ENCODE peak calls at places on chromosome 16, in four cellular contexts. One of them, this sample, is unnamed.
A peak's percentile ranks its signal among the peaks of the same experiment; 100 is the strongest.

GRCh38 chr16:57510016-57510871 is 24.0 kb upstream of the DOK4 start:
- DNase-seq in pancreas: no peak
- DNase-seq in ascending aorta: no peak
- DNase-seq in ovary: no peak
- DNase-seq in this sample: no peak

GRCh38 chr16:88834670-88835069 is 22.1 kb downstream of the GALNS start:
- DNase-seq in pancreas: peak; percentile 63
- DNase-seq in ascending aorta: no peak
- DNase-seq in ovary: no peak
- DNase-seq in this sample: no peak

GRCh38 chr16:75065149-75065807 is 51.3 kb downstream of the LDHD start:
- DNase-seq in pancreas: no peak
- DNase-seq in ascending aorta: no peak
- DNase-seq in ovary: no peak
- DNase-seq in this sample: no peak

GRCh38 chr16:85169333-85170065 is 57.2 kb upstream of the CIBAR2 start:
- DNase-seq in pancreas: peak; percentile 78
- DNase-seq in ascending aorta: no peak
- DNase-seq in ovary: no peak
- DNase-seq in this sample: no peak

GRCh38 chr16:17258848-17259713 is 211.7 kb downstream of the XYLT1 start:
- DNase-seq in pancreas: no peak
- DNase-seq in ascending aorta: no peak
- DNase-seq in ovary: no peak
- DNase-seq in this sample: no peak

GRCh38 chr16:64826374-64826773 is 295.5 kb downstream of the CDH11 start:
- DNase-seq in pancreas: no peak
- DNase-seq in ascending aorta: no peak
- DNase-seq in ovary: no peak
- DNase-seq in this sample: no peak

GRCh38 chr16:49021136-49021535 is 260.5 kb downstream of the CBLN1 start:
- DNase-seq in pancreas: no peak
- DNase-seq in ascending aorta: no peak
- DNase-seq in ovary: no peak
- DNase-seq in this sample: no peak

GRCh38 chr16:65214196-65214595 is 92.3 kb upstream of the CDH11 start:
- DNase-seq in pancreas: no peak
- DNase-seq in ascending aorta: no peak
- DNase-seq in ovary: no peak
- DNase-seq in this sample: no peak

GRCh38 chr16:72932050-72932449 is 115.9 kb downstream of the ZFHX3 start:
- DNase-seq in pancreas: no peak
- DNase-seq in ascending aorta: no peak
- DNase-seq in ovary: no peak
- DNase-seq in this sample: no peak

GRCh38 chr16:56789360-56789759 is 59.4 kb downstream of the NUP93 start:
- DNase-seq in pancreas: peak; percentile 80
- DNase-seq in ascending aorta: no peak
- DNase-seq in ovary: peak; percentile 43
- DNase-seq in this sample: no peak

GRCh38 chr16:48081656-48082055 is 74.1 kb downstream of the ABCC12 start:
- DNase-seq in pancreas: no peak
- DNase-seq in ascending aorta: no peak
- DNase-seq in ovary: no peak
- DNase-seq in this sample: no peak

GRCh38 chr16:25023541-25023940 is 8.4 kb upstream of the ARHGAP17 start:
- DNase-seq in pancreas: no peak
- DNase-seq in ascending aorta: no peak
- DNase-seq in ovary: no peak
- DNase-seq in this sample: no peak

GRCh38 chr16:67311607-67312449 is 14.7 kb downstream of the KCTD19 start:
- DNase-seq in pancreas: no peak
- DNase-seq in ascending aorta: peak; percentile 79
- DNase-seq in ovary: no peak
- DNase-seq in this sample: no peak

GRCh38 chr16:53892155-53892554 is 188.2 kb downstream of the FTO start:
- DNase-seq in pancreas: no peak
- DNase-seq in ascending aorta: no peak
- DNase-seq in ovary: peak; percentile 46
- DNase-seq in this sample: no peak

GRCh38 chr16:77896357-77896972 is 108.1 kb downstream of the VAT1L start:
- DNase-seq in pancreas: no peak
- DNase-seq in ascending aorta: no peak
- DNase-seq in ovary: no peak
- DNase-seq in this sample: no peak

GRCh38 chr16:79805621-79806020 is 205.1 kb upstream of the MAF start:
- DNase-seq in pancreas: no peak
- DNase-seq in ascending aorta: no peak
- DNase-seq in ovary: no peak
- DNase-seq in this sample: no peak

GRCh38 chr16:53530046-53530445 is 27.0 kb upstream of the AKTIP start:
- DNase-seq in pancreas: no peak
- DNase-seq in ascending aorta: no peak
- DNase-seq in ovary: no peak
- DNase-seq in this sample: no peak

GRCh38 chr16:27179500-27180072 is 23.7 kb upstream of the KDM8 start:
- DNase-seq in pancreas: peak; percentile 93
- DNase-seq in ascending aorta: peak; percentile 91
- DNase-seq in ovary: peak; percentile 65
- DNase-seq in this sample: peak; percentile 15

GRCh38 chr16:15593235-15593634 is 49.7 kb downstream of the MARF1 start:
- DNase-seq in pancreas: no peak
- DNase-seq in ascending aorta: no peak
- DNase-seq in ovary: no peak
- DNase-seq in this sample: no peak

GRCh38 chr16:14014284-14014625 is 56.9 kb upstream of the MRTFB start:
- DNase-seq in pancreas: no peak
- DNase-seq in ascending aorta: no peak
- DNase-seq in ovary: no peak
- DNase-seq in this sample: no peak

GRCh38 chr16:88375236-88376052 is 7.3 kb upstream of the ZNF469 start:
- DNase-seq in pancreas: peak; percentile 22
- DNase-seq in ascending aorta: no peak
- DNase-seq in ovary: peak; percentile 10
- DNase-seq in this sample: no peak

GRCh38 chr16:15946257-15947044 is 3.0 kb upstream of the ABCC1 start:
- DNase-seq in pancreas: no peak
- DNase-seq in ascending aorta: no peak
- DNase-seq in ovary: no peak
- DNase-seq in this sample: no peak

GRCh38 chr16:8859913-8860881 is 8.6 kb downstream of the CARHSP1 start:
- DNase-seq in pancreas: peak; percentile 56
- DNase-seq in ascending aorta: no peak
- DNase-seq in ovary: peak; percentile 60
- DNase-seq in this sample: no peak

GRCh38 chr16:58001781-58002410 is 689 bp downstream of the USB1 start:
- DNase-seq in pancreas: peak; percentile 5
- DNase-seq in ascending aorta: no peak
- DNase-seq in ovary: no peak
- DNase-seq in this sample: no peak

GRCh38 chr16:68539704-68540370 is 746 bp downstream of the ZFP90 start:
- DNase-seq in pancreas: no peak
- DNase-seq in ascending aorta: no peak
- DNase-seq in ovary: no peak
- DNase-seq in this sample: no peak

GRCh38 chr16:66152841-66153525 is 213.5 kb upstream of the CDH5 start:
- DNase-seq in pancreas: no peak
- DNase-seq in ascending aorta: no peak
- DNase-seq in ovary: no peak
- DNase-seq in this sample: no peak

GRCh38 chr16:85490971-85491771 is 122.0 kb upstream of the GSE1 start:
- DNase-seq in pancreas: peak; percentile 80
- DNase-seq in ascending aorta: no peak
- DNase-seq in ovary: no peak
- DNase-seq in this sample: no peak

GRCh38 chr16:57191056-57191536 is 5.0 kb downstream of the RSPRY1 start:
- DNase-seq in pancreas: no peak
- DNase-seq in ascending aorta: no peak
- DNase-seq in ovary: no peak
- DNase-seq in this sample: no peak

GRCh38 chr16:57766714-57767348 is 31.3 kb downstream of the KATNB1 start:
- DNase-seq in pancreas: peak; percentile 40
- DNase-seq in ascending aorta: no peak
- DNase-seq in ovary: no peak
- DNase-seq in this sample: no peak

GRCh38 chr16:53913082-53913870 is 209.3 kb downstream of the FTO start:
- DNase-seq in pancreas: no peak
- DNase-seq in ascending aorta: peak; percentile 67
- DNase-seq in ovary: peak; percentile 34
- DNase-seq in this sample: no peak

GRCh38 chr16:67954421-67955196 is 10.7 kb upstream of the LCAT start:
- DNase-seq in pancreas: peak; percentile 34
- DNase-seq in ascending aorta: no peak
- DNase-seq in ovary: no peak
- DNase-seq in this sample: no peak

GRCh38 chr16:17780181-17780580 is 309.4 kb upstream of the XYLT1 start:
- DNase-seq in pancreas: no peak
- DNase-seq in ascending aorta: no peak
- DNase-seq in ovary: no peak
- DNase-seq in this sample: no peak

GRCh38 chr16:13957197-13958078 is 37.5 kb downstream of the ERCC4 start:
- DNase-seq in pancreas: no peak
- DNase-seq in ascending aorta: peak; percentile 83
- DNase-seq in ovary: peak; percentile 68
- DNase-seq in this sample: no peak

GRCh38 chr16:11479916-11480315 is 106.8 kb downstream of the LITAF start:
- DNase-seq in pancreas: no peak
- DNase-seq in ascending aorta: no peak
- DNase-seq in ovary: no peak
- DNase-seq in this sample: no peak

GRCh38 chr16:71746442-71747046 is 22.0 kb upstream of the PHLPP2 start:
- DNase-seq in pancreas: no peak
- DNase-seq in ascending aorta: no peak
- DNase-seq in ovary: no peak
- DNase-seq in this sample: no peak

GRCh38 chr16:3285131-3285530 is 1.8 kb downstream of the ZNF263 start:
- DNase-seq in pancreas: no peak
- DNase-seq in ascending aorta: no peak
- DNase-seq in ovary: no peak
- DNase-seq in this sample: no peak
- TF ChIP-seq CTCF in pancreas: no peak
- TF ChIP-seq CTCF in ascending aorta: no peak
- TF ChIP-seq CTCF in ovary: no peak
- TF ChIP-seq CTCF in this sample: no peak

GRCh38 chr16:2473999-2474876 is 689 bp upstream of the TBC1D24 start:
- DNase-seq in pancreas: peak; percentile 85
- DNase-seq in ascending aorta: no peak
- DNase-seq in ovary: peak; percentile 42
- DNase-seq in this sample: no peak

GRCh38 chr16:2473425-2473926 is 1.5 kb upstream of the TBC1D24 start:
- DNase-seq in pancreas: peak; percentile 84
- DNase-seq in ascending aorta: no peak
- DNase-seq in ovary: no peak
- DNase-seq in this sample: no peak

GRCh38 chr16:2471653-2472487 is 773 bp downstream of the NTN3 start:
- DNase-seq in pancreas: peak; percentile 86
- DNase-seq in ascending aorta: no peak
- DNase-seq in ovary: no peak
- DNase-seq in this sample: no peak

GRCh38 chr16:2472488-2472864 is 1.4 kb downstream of the NTN3 start:
- DNase-seq in pancreas: no peak
- DNase-seq in ascending aorta: no peak
- DNase-seq in ovary: no peak
- DNase-seq in this sample: no peak

DNA sequence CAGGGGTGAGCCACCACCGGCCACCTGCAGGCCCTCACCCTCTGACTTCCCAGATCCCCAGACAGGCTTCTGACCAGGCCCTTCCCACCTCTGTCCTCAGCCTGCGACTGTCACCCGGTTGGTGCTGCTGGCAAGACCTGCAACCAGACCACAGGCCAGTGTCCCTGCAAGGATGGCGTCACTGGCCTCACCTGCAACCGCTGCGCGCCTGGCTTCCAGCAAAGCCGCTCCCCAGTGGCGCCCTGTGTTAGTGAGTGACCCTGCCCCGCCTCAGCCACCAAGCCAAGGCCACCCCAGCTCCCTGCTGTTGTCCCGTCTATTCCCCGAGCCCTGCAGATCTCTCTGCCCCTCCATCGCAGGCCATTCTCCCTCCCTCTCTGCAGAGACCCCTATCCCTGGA is 1.8 kb downstream of the NTN3 start:
- DNase-seq in pancreas: peak; percentile 81
- DNase-seq in ascending aorta: no peak
- DNase-seq in ovary: no peak
- DNase-seq in this sample: no peak
- H3K4me3 ChIP-seq in pancreas: no peak overlapping the region
- H3K4me3 ChIP-seq in ascending aorta: no peak overlapping the region
- H3K4me3 ChIP-seq in ovary: no peak overlapping the region
- H3K4me3 ChIP-seq in this sample: no peak overlapping the region

GRCh38 chr16:3949287-3949686 is 68.8 kb upstream of the CREBBP start:
- DNase-seq in pancreas: no peak
- DNase-seq in ascending aorta: no peak
- DNase-seq in ovary: peak; percentile 22
- DNase-seq in this sample: no peak
- H3K27ac ChIP-seq in pancreas: no peak overlapping the region
- H3K27ac ChIP-seq in ascending aorta: peak overlapping the region; percentile 98
- H3K27ac ChIP-seq in ovary: no peak overlapping the region
- H3K27ac ChIP-seq in this sample: peak overlapping the region; percentile 85

DNA sequence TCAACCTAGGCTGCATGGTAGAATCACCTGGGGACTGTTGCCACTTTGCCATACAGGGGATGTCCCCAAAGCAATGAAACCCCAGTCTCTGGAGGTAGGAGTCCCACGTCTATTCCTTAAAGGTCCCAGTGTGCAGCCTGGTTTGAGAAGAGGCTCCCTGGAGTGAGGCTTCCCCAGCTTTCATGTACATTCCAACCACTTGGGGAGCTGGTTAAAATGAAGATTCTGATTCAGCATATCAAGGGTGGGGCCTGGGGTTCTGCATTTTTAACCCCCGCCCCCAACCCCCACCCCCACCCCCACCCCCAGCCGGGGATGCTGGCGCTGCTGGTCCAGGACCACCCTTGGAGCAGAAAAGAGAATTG is 241.2 kb downstream of the FOXL1 start:
- DNase-seq in pancreas: no peak
- DNase-seq in ascending aorta: no peak
- DNase-seq in ovary: no peak
- DNase-seq in this sample: no peak
- TF ChIP-seq CTCF in pancreas: no peak
- TF ChIP-seq CTCF in ascending aorta: peak; percentile 12
- TF ChIP-seq CTCF in ovary: no peak
- TF ChIP-seq CTCF in this sample: no peak

This sample was measured in esophagus squamous epithelium.